ENCODE peak calls at places on chromosomes 12 and 14, in four cellular contexts. One of them, this sample, is unnamed.

GRCh38 chr14:73789996-73790581 is 61.5 kb upstream of the PTGR2 start:
- DNase-seq in Caki2: no peak
- DNase-seq in stimulated activated naive CD8-positive, alpha-beta T cell treated with anti-CD3 and anti-CD28 coated beads, Interleukin-15, Interleukin-2, amounts not matched to agents 100 U/mL and 50 U/mL, for 24 hours: no peak
- DNase-seq in HFF-Myc: peak; percentile 76
- DNase-seq in this sample: peak; percentile 87

GRCh38 chr14:54893151-54893760 is 9.4 kb downstream of the GCH1 start:
- DNase-seq in HFF-Myc: peak; percentile 61
- DNase-seq in stimulated activated naive CD8-positive, alpha-beta T cell treated with anti-CD3 and anti-CD28 coated beads, Interleukin-15, Interleukin-2, amounts not matched to agents 100 U/mL and 50 U/mL, for 24 hours: peak; percentile 31
- DNase-seq in Caki2: peak; percentile 43
- DNase-seq in this sample: no peak

GRCh38 chr14:35339761-35340406 is 47.7 kb downstream of the PSMA6 start:
- DNase-seq in stimulated activated naive CD8-positive, alpha-beta T cell treated with anti-CD3 and anti-CD28 coated beads, Interleukin-15, Interleukin-2, amounts not matched to agents 100 U/mL and 50 U/mL, for 24 hours: no peak
- DNase-seq in Caki2: no peak
- DNase-seq in HFF-Myc: no peak
- DNase-seq in this sample: no peak

GRCh38 chr12:110311903-110312302 is 30.9 kb downstream of the ATP2A2 start:
- DNase-seq in Caki2: no peak
- DNase-seq in HFF-Myc: no peak
- DNase-seq in stimulated activated naive CD8-positive, alpha-beta T cell treated with anti-CD3 and anti-CD28 coated beads, Interleukin-15, Interleukin-2, amounts not matched to agents 100 U/mL and 50 U/mL, for 24 hours: no peak
- DNase-seq in this sample: no peak

GRCh38 chr12:50960130-50960529 is 7.8 kb downstream of the HIGD1C start:
- DNase-seq in Caki2: no peak
- DNase-seq in stimulated activated naive CD8-positive, alpha-beta T cell treated with anti-CD3 and anti-CD28 coated beads, Interleukin-15, Interleukin-2, amounts not matched to agents 100 U/mL and 50 U/mL, for 24 hours: no peak
- DNase-seq in HFF-Myc: no peak
- DNase-seq in this sample: no peak

GRCh38 chr14:85534435-85534834 is 4.5 kb downstream of the FLRT2 start:
- DNase-seq in Caki2: no peak
- DNase-seq in HFF-Myc: no peak
- DNase-seq in stimulated activated naive CD8-positive, alpha-beta T cell treated with anti-CD3 and anti-CD28 coated beads, Interleukin-15, Interleukin-2, amounts not matched to agents 100 U/mL and 50 U/mL, for 24 hours: no peak
- DNase-seq in this sample: peak; percentile 52

GRCh38 chr12:107660861-107661415 is 24.7 kb upstream of the PWP1 start:
- DNase-seq in HFF-Myc: no peak
- DNase-seq in Caki2: peak; percentile 34
- DNase-seq in stimulated activated naive CD8-positive, alpha-beta T cell treated with anti-CD3 and anti-CD28 coated beads, Interleukin-15, Interleukin-2, amounts not matched to agents 100 U/mL and 50 U/mL, for 24 hours: no peak
- DNase-seq in this sample: peak; percentile 48

GRCh38 chr12:109461049-109461845 is 15.9 kb downstream of the KCTD10 start:
- DNase-seq in stimulated activated naive CD8-positive, alpha-beta T cell treated with anti-CD3 and anti-CD28 coated beads, Interleukin-15, Interleukin-2, amounts not matched to agents 100 U/mL and 50 U/mL, for 24 hours: no peak
- DNase-seq in Caki2: no peak
- DNase-seq in HFF-Myc: no peak
- DNase-seq in this sample: peak; percentile 64

GRCh38 chr14:77641534-77642341 is 25.3 kb upstream of the SPTLC2 start:
- DNase-seq in HFF-Myc: no peak
- DNase-seq in stimulated activated naive CD8-positive, alpha-beta T cell treated with anti-CD3 and anti-CD28 coated beads, Interleukin-15, Interleukin-2, amounts not matched to agents 100 U/mL and 50 U/mL, for 24 hours: peak; percentile 75
- DNase-seq in Caki2: no peak
- DNase-seq in this sample: peak; percentile 95